ENCODE peak calls at places on chromosomes 7 and 10, in ten cellular contexts. O is non-pigmented ciliary epithelial cell, D is AG09309, G is iPS DF 6.9, L is NCI-H2029, Z is spleen, T is heart left ventricle, V is T-helper 1 cell, U is GM19239, J is epithelial cell of esophagus. C is an unnamed sample.

GRCh38 chr7:101954494-101954893 is 137.1 kb downstream of the CUX1 start:
- DNase-seq in O (no peak), D (no peak), G (no peak), L (no peak), Z (no peak), T (no peak), V (no peak), U (no peak), J (no peak), C (no peak)

GRCh38 chr7:39465055-39465929 is 100.9 kb upstream of the YAE1 start:
- DNase-seq in O (peak), D (peak), G (peak), L (peak), Z (no peak), T (peak), V (no peak), U (peak), J (peak), C (no peak)

GRCh38 chr10:93063217-93063976 is 2.8 kb downstream of the CYP26C1 start:
- DNase-seq in O (no peak), D (no peak), G (no peak), L (no peak), Z (no peak), T (no peak), V (no peak), U (no peak), J (no peak), C (no peak)

GRCh38 chr7:131383937-131384635 is 56.4 kb downstream of the MKLN1 start:
- DNase-seq in O (no peak), D (no peak), G (no peak), L (no peak), Z (no peak), T (no peak), V (no peak), U (no peak), J (no peak), C (no peak)

GRCh38 chr7:100013328-100013676 is 2.1 kb upstream of the ZKSCAN1 start:
- DNase-seq in O (no peak), D (no peak), G (no peak), L (peak), Z (no peak), T (no peak), V (no peak), U (no peak), J (peak), C (no peak)

GRCh38 chr10:26675873-26676257 is 21.6 kb upstream of the PDSS1 start:
- DNase-seq in O (no peak), D (no peak), G (no peak), L (no peak), Z (no peak), T (no peak), V (no peak), U (no peak), J (no peak), C (no peak)

GRCh38 chr7:128194533-128195282 is 46.4 kb upstream of the LEP start:
- DNase-seq in O (no peak), D (no peak), G (no peak), L (no peak), Z (no peak), T (no peak), V (no peak), U (no peak), J (peak), C (no peak)

GRCh38 chr10:32054087-32054486 is 2.1 kb downstream of the KIF5B start:
- DNase-seq in O (no peak), D (peak), G (no peak), L (peak), Z (no peak), T (no peak), V (no peak), U (no peak), J (peak), C (no peak)

GRCh38 chr10:92313750-92314149 is 22.8 kb downstream of the MARCHF5 start:
- DNase-seq in O (no peak), D (no peak), G (no peak), L (no peak), Z (peak), T (no peak), V (no peak), U (no peak), J (no peak), C (no peak)

GRCh38 chr10:33136781-33137180 is 178.8 kb upstream of the ITGB1 start:
- DNase-seq in O (no peak), D (no peak), G (no peak), L (no peak), Z (no peak), T (no peak), V (no peak), U (no peak), J (peak), C (no peak)

GRCh38 chr7:84175461-84175860 is 19.1 kb downstream of the SEMA3A start:
- DNase-seq in O (no peak), D (no peak), G (no peak), L (no peak), Z (no peak), T (no peak), V (no peak), U (no peak), J (no peak), C (no peak)

GRCh38 chr10:33252324-33252723 is 82.1 kb downstream of the NRP1 start:
- DNase-seq in O (no peak), D (no peak), G (no peak), L (no peak), Z (no peak), T (no peak), V (no peak), U (no peak), J (no peak), C (no peak)

GRCh38 chr10:114337510-114338462 is 66.5 kb downstream of the AFAP1L2 start:
- DNase-seq in O (no peak), D (no peak), G (no peak), L (no peak), Z (peak), T (no peak), V (no peak), U (no peak), J (no peak), C (no peak)

GRCh38 chr7:84422790-84423189 is 228.2 kb upstream of the SEMA3A start:
- DNase-seq in O (peak), D (no peak), G (no peak), L (no peak), Z (no peak), T (no peak), V (no peak), U (no peak), J (peak), C (no peak)

GRCh38 chr10:96118604-96119450 is 11.3 kb upstream of the ZNF518A start:
- DNase-seq in O (no peak), D (no peak), G (no peak), L (peak), Z (no peak), T (no peak), V (no peak), U (no peak), J (no peak), C (no peak)

GRCh38 chr10:91194497-91195179 is 25.8 kb upstream of the PCGF5 start:
- DNase-seq in O (no peak), D (no peak), G (no peak), L (no peak), Z (no peak), T (no peak), V (no peak), U (no peak), J (no peak), C (no peak)

GRCh38 chr7:8564296-8564695 is 130.9 kb downstream of the NXPH1 start:
- DNase-seq in O (no peak), D (no peak), G (no peak), L (peak), Z (no peak), T (no peak), V (no peak), U (no peak), J (no peak), C (no peak)

GRCh38 chr10:6650580-6650979 is 70.5 kb upstream of the PRKCQ start:
- DNase-seq in O (no peak), D (no peak), G (no peak), L (no peak), Z (no peak), T (no peak), V (no peak), U (no peak), J (no peak), C (no peak)

GRCh38 chr7:101549734-101550133 is 79.4 kb downstream of the MYL10 start:
- DNase-seq in O (no peak), D (no peak), G (no peak), L (no peak), Z (peak), T (peak), V (no peak), U (no peak), J (peak), C (no peak)

GRCh38 chr7:44466300-44467216 is 23.9 kb downstream of the NUDCD3 start:
- DNase-seq in O (no peak), D (no peak), G (no peak), L (no peak), Z (no peak), T (no peak), V (no peak), U (no peak), J (no peak), C (no peak)

GRCh38 chr10:84352251-84352842 is 24.0 kb downstream of the CCSER2 start:
- DNase-seq in O (no peak), D (no peak), G (peak), L (peak), Z (peak), T (peak), V (peak), U (peak), J (peak), C (no peak)

GRCh38 chr7:42237891-42238531 is 1.0 kb upstream of the GLI3 start:
- DNase-seq in O (no peak), D (no peak), G (no peak), L (no peak), Z (no peak), T (peak), V (no peak), U (no peak), J (peak), C (peak)

GRCh38 chr7:151174246-151175046 is 7.0 kb upstream of the GBX1 start:
- DNase-seq in O (no peak), D (no peak), G (no peak), L (no peak), Z (peak), T (no peak), V (no peak), U (no peak), J (no peak), C (no peak)

GRCh38 chr10:34494012-34494411 is 321.1 kb downstream of the PARD3 start:
- DNase-seq in O (peak), D (no peak), G (no peak), L (no peak), Z (no peak), T (no peak), V (no peak), U (no peak), J (peak), C (no peak)

GRCh38 chr10:110033724-110034235 is 26.0 kb downstream of the ADD3 start:
- DNase-seq in O (no peak), D (no peak), G (no peak), L (no peak), Z (no peak), T (no peak), V (no peak), U (no peak), J (no peak), C (no peak)

GRCh38 chr10:106311590-106311989 is 852.9 kb downstream of the SORCS1 start:
- DNase-seq in O (no peak), D (no peak), G (no peak), L (no peak), Z (no peak), T (no peak), V (no peak), U (no peak), J (no peak), C (no peak)

GRCh38 chr7:155763721-155764431 is 48.4 kb downstream of the SHH start:
- DNase-seq in O (peak), D (no peak), G (no peak), L (no peak), Z (peak), T (no peak), V (no peak), U (peak), J (no peak), C (no peak)

GRCh38 chr7:8418627-8419245 is 14.7 kb upstream of the NXPH1 start:
- DNase-seq in O (peak), D (peak), G (no peak), L (peak), Z (no peak), T (peak), V (no peak), U (no peak), J (peak), C (no peak)

C was measured in thoracic aorta.